ENCODE peak calls at places on chromosomes 3 and 15, in ten cellular contexts. U is HL-60; R is dermis microvascular lymphatic vessel endothelial cell; A is CD8-positive, alpha-beta memory T cell; M is cardiac septum; Y is EH; O is frontal cortex; H is body of pancreas; K is MV-4-11; D is kidney. B is an unnamed sample.
A peak's percentile ranks its signal among the peaks of the same experiment; 100 is the strongest.

GRCh38 chr15:90037510-90037860 is 36.4 kb downstream of the ZNF710 start:
- DNase-seq in Y (peak; percentile 89), U (no peak), K (no peak), O (no peak), A (no peak), D (no peak), R (no peak), H (no peak), M (no peak), B (no peak)

GRCh38 chr3:123072564-123072963 is 5.7 kb downstream of the PDIA5 start:
- DNase-seq in D (no peak), K (no peak), Y (no peak), A (no peak), O (no peak), M (no peak), U (no peak), H (no peak), R (no peak), B (no peak)

GRCh38 chr3:157066335-157067071 is 93.4 kb downstream of the CCNL1 start:
- DNase-seq in R (no peak), K (no peak), O (no peak), A (no peak), D (no peak), M (no peak), Y (no peak), U (no peak), H (no peak), B (peak; percentile 58)

GRCh38 chr15:31366169-31366734 is 39.6 kb downstream of the KLF13 start:
- DNase-seq in M (no peak), D (peak; percentile 87), R (no peak), O (no peak), H (peak; percentile 60), Y (peak; percentile 36), K (no peak), A (no peak), U (no peak), B (peak; percentile 43)

GRCh38 chr15:70121656-70122297 is 24.1 kb upstream of the TLE3 start:
- DNase-seq in M (no peak), O (no peak), U (no peak), H (peak; percentile 34), K (no peak), Y (peak; percentile 66), R (no peak), D (peak; percentile 87), A (no peak), B (no peak)

GRCh38 chr3:144810150-144810549 is 838.5 kb downstream of the DIPK2A start:
- DNase-seq in U (no peak), R (no peak), D (no peak), K (peak; percentile 37), M (no peak), A (no peak), O (no peak), Y (no peak), H (no peak), B (peak; percentile 4)

GRCh38 chr3:138914870-138915502 is 32.0 kb downstream of the FOXL2 start:
- DNase-seq in Y (peak; percentile 76), A (no peak), M (no peak), U (peak; percentile 67), O (no peak), K (peak; percentile 71), H (no peak), R (peak; percentile 84), D (no peak), B (no peak)

GRCh38 chr15:79025802-79026201 is 64.8 kb downstream of the RASGRF1 start:
- DNase-seq in A (no peak), Y (no peak), U (no peak), O (no peak), H (no peak), R (no peak), K (no peak), D (no peak), M (no peak), B (no peak)

GRCh38 chr3:39809181-39809994 is at the start of gene MYRIP:
- DNase-seq in O (peak; percentile 85), R (peak; percentile 43), A (no peak), M (no peak), K (peak; percentile 21), U (peak; percentile 22), D (peak; percentile 87), Y (peak; percentile 16), H (peak; percentile 95), B (peak; percentile 30)

GRCh38 chr3:39445927-39446326 is 21.6 kb upstream of the MOBP start:
- DNase-seq in R (no peak), A (no peak), O (no peak), K (peak; percentile 80), M (no peak), H (no peak), D (no peak), U (no peak), Y (no peak), B (no peak)

GRCh38 chr3:86451749-86452148 is 539.2 kb downstream of the VGLL3 start:
- DNase-seq in D (no peak), U (no peak), R (no peak), M (no peak), K (no peak), A (no peak), Y (no peak), H (no peak), O (no peak), B (no peak)

GRCh38 chr15:56468271-56468912 is 3.5 kb upstream of the MNS1 start:
- DNase-seq in R (no peak), O (no peak), H (no peak), A (peak; percentile 2), U (peak; percentile 22), Y (peak; percentile 35), M (no peak), K (peak; percentile 62), D (no peak), B (no peak)

GRCh38 chr15:69557340-69558137 is 104.9 kb downstream of the RPLP1 start:
- DNase-seq in H (peak; percentile 64), A (no peak), U (no peak), K (no peak), D (no peak), O (no peak), M (no peak), Y (peak; percentile 98), R (peak; percentile 33), B (no peak)

GRCh38 chr15:57595011-57595866 is 3.5 kb downstream of the MYZAP start:
- DNase-seq in A (no peak), K (peak; percentile 24), Y (no peak), O (no peak), D (no peak), M (no peak), H (peak; percentile 89), R (peak; percentile 72), U (no peak), B (no peak)

GRCh38 chr15:38299216-38299615 is 46.6 kb downstream of the SPRED1 start:
- DNase-seq in M (no peak), U (no peak), R (no peak), H (no peak), O (no peak), A (no peak), D (no peak), K (no peak), Y (peak; percentile 77), B (no peak)

GRCh38 chr15:76169013-76169412 is 109.2 kb downstream of the TMEM266 start:
- DNase-seq in M (no peak), K (peak; percentile 86), U (peak; percentile 57), D (no peak), R (no peak), O (no peak), A (no peak), H (no peak), Y (peak; percentile 64), B (no peak)

GRCh38 chr3:194240766-194241165 is 104.8 kb downstream of the HES1 start:
- DNase-seq in O (no peak), Y (no peak), U (no peak), M (peak; percentile 63), D (no peak), H (no peak), K (no peak), A (no peak), R (no peak), B (no peak)

GRCh38 chr15:72117448-72117697 is 577 bp downstream of the MYO9A start:
- DNase-seq in R (no peak), D (peak; percentile 95), Y (peak; percentile 87), H (peak; percentile 81), K (no peak), O (no peak), A (peak; percentile 55), M (peak; percentile 86), U (peak; percentile 36), B (no peak)

GRCh38 chr3:129506272-129506742 is 22.1 kb upstream of the RHO start:
- DNase-seq in O (no peak), M (no peak), K (no peak), U (no peak), A (no peak), Y (no peak), R (peak; percentile 82), H (no peak), D (peak; percentile 15), B (no peak)

GRCh38 chr3:184171562-184171961 is 3.1 kb upstream of the AP2M1 start:
- DNase-seq in H (no peak), R (no peak), O (no peak), A (no peak), Y (peak; percentile 85), M (no peak), D (no peak), U (no peak), K (no peak), B (no peak)

GRCh38 chr3:31947671-31948091 is 33.4 kb downstream of the OSBPL10 start:
- DNase-seq in K (no peak), O (no peak), H (no peak), Y (no peak), A (no peak), R (no peak), U (no peak), M (no peak), D (no peak), B (no peak)

GRCh38 chr3:183253364-183253960 is 409 bp downstream of the B3GNT5 start:
- DNase-seq in M (peak; percentile 90), K (peak; percentile 42), A (peak; percentile 9), H (peak; percentile 81), O (peak; percentile 43), D (peak; percentile 89), R (peak; percentile 43), Y (peak; percentile 44), U (peak; percentile 52), B (no peak)